ENCODE peak calls at places on chromosomes 2 and 18, in eight cellular contexts. K is activated CD4-positive, alpha-beta T cell treated with anti-CD3 and anti-CD28 coated beads, Interleukin-2, amount 10 ng/mL, durations not matched to agents 7 days and 5 days; Q is A549; C is pons; O is right lobe of liver; W is GM13976; L is naive thymus-derived CD4-positive, alpha-beta T cell; S is right cardiac atrium. R is an unnamed sample.

GRCh38 chr2:42859006-42859552 is 66.7 kb upstream of the HAAO start:
- DNase-seq in K (peak), Q (peak), C (peak), O (no peak), W (peak), L (peak), S (no peak), R (peak)

GRCh38 chr2:217614498-217614897 is 388.3 kb downstream of the TNS1 start:
- DNase-seq in K (no peak), Q (no peak), C (no peak), O (no peak), W (peak), L (no peak), S (no peak), R (no peak)

GRCh38 chr2:19885791-19886190 is 16.0 kb downstream of the TTC32 start:
- DNase-seq in K (no peak), Q (no peak), C (no peak), O (no peak), W (no peak), L (no peak), S (no peak), R (no peak)

GRCh38 chr2:143121079-143121478 is 8.1 kb upstream of the ARHGAP15 start:
- DNase-seq in K (no peak), Q (no peak), C (no peak), O (no peak), W (no peak), L (no peak), S (no peak), R (no peak)

GRCh38 chr18:7317804-7318231 is 86.9 kb downstream of the LRRC30 start:
- DNase-seq in K (no peak), Q (no peak), C (no peak), O (no peak), W (no peak), L (no peak), S (no peak), R (no peak)

GRCh38 chr2:175371378-175371777 is 189.9 kb upstream of the ATP5MC3 start:
- DNase-seq in K (no peak), Q (no peak), C (no peak), O (no peak), W (no peak), L (no peak), S (no peak), R (no peak)

GRCh38 chr2:232931636-232932035 is 61.6 kb downstream of the SNORC start:
- DNase-seq in K (no peak), Q (no peak), C (peak), O (no peak), W (no peak), L (no peak), S (no peak), R (no peak)

GRCh38 chr2:77268626-77269025 is 253.6 kb downstream of the LRRTM4 start:
- DNase-seq in K (no peak), Q (no peak), C (no peak), O (no peak), W (no peak), L (no peak), S (no peak), R (no peak)

GRCh38 chr2:46796843-46797625 is 118.6 kb downstream of the MCFD2 start:
- DNase-seq in K (no peak), Q (no peak), C (no peak), O (no peak), W (no peak), L (no peak), S (no peak), R (no peak)

GRCh38 chr2:20852670-20853069 is 29.8 kb upstream of the LDAH start:
- DNase-seq in K (no peak), Q (no peak), C (no peak), O (no peak), W (no peak), L (no peak), S (no peak), R (no peak)

GRCh38 chr2:209512951-209513350 is 89.1 kb downstream of the MAP2 start:
- DNase-seq in K (no peak), Q (no peak), C (no peak), O (no peak), W (no peak), L (no peak), S (no peak), R (no peak)

GRCh38 chr2:234083572-234084348 is 33.3 kb downstream of the SPP2 start:
- DNase-seq in K (no peak), Q (no peak), C (no peak), O (no peak), W (no peak), L (no peak), S (no peak), R (no peak)

GRCh38 chr18:1296237-1296636 is 391.6 kb downstream of the ADCYAP1 start:
- DNase-seq in K (no peak), Q (no peak), C (no peak), O (peak), W (no peak), L (no peak), S (no peak), R (no peak)

GRCh38 chr2:235577404-235578330 is 83.8 kb downstream of the AGAP1 start:
- DNase-seq in K (no peak), Q (no peak), C (peak), O (peak), W (no peak), L (no peak), S (peak), R (no peak)

GRCh38 chr18:24064701-24065100 is 50.1 kb downstream of the TTC39C start:
- DNase-seq in K (no peak), Q (no peak), C (no peak), O (no peak), W (no peak), L (no peak), S (no peak), R (no peak)

GRCh38 chr18:35451032-35451431 is 46.7 kb downstream of the INO80C start:
- DNase-seq in K (no peak), Q (no peak), C (no peak), O (no peak), W (no peak), L (no peak), S (no peak), R (no peak)

GRCh38 chr2:162327134-162327769 is 8.8 kb upstream of the IFIH1 start:
- DNase-seq in K (peak), Q (no peak), C (no peak), O (no peak), W (no peak), L (peak), S (no peak), R (no peak)

GRCh38 chr2:74540291-74540690 is 10.6 kb downstream of the HTRA2 start:
- DNase-seq in K (no peak), Q (no peak), C (no peak), O (no peak), W (no peak), L (no peak), S (peak), R (no peak)

GRCh38 chr2:53473762-53474161 is 293.8 kb upstream of the CHAC2 start:
- DNase-seq in K (no peak), Q (no peak), C (no peak), O (no peak), W (no peak), L (no peak), S (no peak), R (no peak)

GRCh38 chr2:29706171-29706690 is 215.2 kb downstream of the ALK start:
- DNase-seq in K (no peak), Q (no peak), C (no peak), O (no peak), W (no peak), L (no peak), S (no peak), R (no peak)

GRCh38 chr2:143128681-143129580 is at the start of gene ARHGAP15:
- DNase-seq in K (peak), Q (no peak), C (peak), O (peak), W (peak), L (peak), S (peak), R (peak)

GRCh38 chr2:187009483-187010239 is 160.7 kb upstream of the ZSWIM2 start:
- DNase-seq in K (no peak), Q (no peak), C (no peak), O (no peak), W (no peak), L (no peak), S (no peak), R (no peak)

GRCh38 chr2:174748948-174749347 is 15.3 kb downstream of the CHRNA1 start:
- DNase-seq in K (peak), Q (peak), C (peak), O (no peak), W (peak), L (peak), S (no peak), R (peak)

GRCh38 chr18:41265047-41265446 is 690.0 kb upstream of the PIK3C3 start:
- DNase-seq in K (no peak), Q (no peak), C (no peak), O (no peak), W (no peak), L (no peak), S (no peak), R (no peak)

GRCh38 chr2:149989447-149990063 is 402.0 kb upstream of the MMADHC start:
- DNase-seq in K (no peak), Q (no peak), C (no peak), O (no peak), W (no peak), L (no peak), S (no peak), R (no peak)

GRCh38 chr2:241788572-241788971 is 11.9 kb downstream of the GAL3ST2 start:
- DNase-seq in K (no peak), Q (no peak), C (no peak), O (no peak), W (peak), L (no peak), S (no peak), R (no peak)

GRCh38 chr2:15218423-15219086 is 342.6 kb downstream of the NBAS start:
- DNase-seq in K (no peak), Q (no peak), C (no peak), O (no peak), W (no peak), L (no peak), S (no peak), R (no peak)

GRCh38 chr2:172226244-172227061 is 123.8 kb upstream of the DLX2 start:
- DNase-seq in K (no peak), Q (no peak), C (no peak), O (no peak), W (no peak), L (peak), S (peak), R (no peak)

R was measured in MM.1S.